ENCODE peak calls at places on chromosomes 2 and 18, in six cellular contexts. V is keratinocyte, J is vagina, W is body of pancreas, R is fibroblast of lung, B is stomach. Y is an unnamed sample.
A peak's percentile ranks its signal among the peaks of the same experiment; 100 is the strongest.

GRCh38 chr2:79910643-79911042 is 393.9 kb downstream of the LRRTM1 start:
- DNase-seq in R (no peak), W (no peak), B (no peak), J (no peak), V (no peak), Y (no peak)

GRCh38 chr18:8175486-8176061 is 433.7 kb upstream of the RAB12 start:
- DNase-seq in V (no peak), J (no peak), W (no peak), R (no peak), B (no peak), Y (no peak)

GRCh38 chr2:163607630-163608029 is 128.2 kb downstream of the FIGN start:
- DNase-seq in B (no peak), V (no peak), J (no peak), R (no peak), W (no peak), Y (no peak)

GRCh38 chr2:162164802-162165201 is 12.8 kb upstream of the GCG start:
- DNase-seq in B (no peak), R (peak; percentile 32), V (no peak), J (no peak), W (no peak), Y (no peak)

GRCh38 chr18:532632-533031 is 32.1 kb upstream of the COLEC12 start:
- DNase-seq in R (no peak), W (no peak), J (no peak), V (no peak), B (no peak), Y (no peak)

GRCh38 chr2:164967781-164968228 is 12.5 kb upstream of the SLC38A11 start:
- DNase-seq in J (no peak), B (no peak), V (peak; percentile 81), W (no peak), R (peak; percentile 63), Y (peak; percentile 86)

GRCh38 chr2:241036964-241037421 is 38.6 kb downstream of the SNED1 start:
- DNase-seq in V (no peak), J (peak; percentile 89), W (no peak), R (no peak), B (no peak), Y (no peak)

GRCh38 chr2:47243596-47244323 is 88.7 kb upstream of the STPG4 start:
- DNase-seq in B (no peak), R (no peak), V (no peak), J (no peak), W (no peak), Y (no peak)

GRCh38 chr2:191244350-191244749 is 854 bp upstream of the MYO1B start:
- DNase-seq in V (no peak), R (no peak), B (no peak), W (no peak), J (no peak), Y (no peak)

GRCh38 chr18:34543356-34543755 is 166.7 kb upstream of the DTNA start:
- DNase-seq in V (no peak), W (peak; percentile 26), J (no peak), B (no peak), R (no peak), Y (no peak)

GRCh38 chr2:127784965-127785518 is 25.9 kb downstream of the WDR33 start:
- DNase-seq in V (no peak), R (no peak), W (no peak), B (no peak), J (no peak), Y (no peak)

GRCh38 chr2:224984641-224985040 is 57.6 kb downstream of the DOCK10 start:
- DNase-seq in W (no peak), R (no peak), B (no peak), V (no peak), J (no peak), Y (no peak)

GRCh38 chr2:224983719-224984388 is 58.4 kb downstream of the DOCK10 start:
- DNase-seq in R (peak; percentile 67), V (no peak), B (no peak), W (no peak), J (no peak), Y (peak; percentile 34)

GRCh38 chr2:224982910-224983688 is 59.2 kb downstream of the DOCK10 start:
- DNase-seq in B (peak; percentile 31), J (no peak), W (no peak), V (no peak), R (peak; percentile 89), Y (peak; percentile 51)

GRCh38 chr2:224986479-224986878 is 55.8 kb downstream of the DOCK10 start:
- DNase-seq in R (no peak), V (no peak), W (no peak), J (no peak), B (no peak), Y (no peak)

GRCh38 chr2:224982226-224982625 is 60.0 kb downstream of the DOCK10 start:
- DNase-seq in R (peak; percentile 66), J (no peak), B (no peak), W (no peak), V (no peak), Y (no peak)
- H3K4me3 ChIP-seq in R (peak overlapping the region; percentile 66), J (peak overlapping the region; percentile 30), B (peak overlapping the region; percentile 14), W (no peak overlapping the region), V (no peak overlapping the region), Y (no peak overlapping the region)

GRCh38 chr2:20216130-20217025 is 8.6 kb downstream of the SDC1 start:
- DNase-seq in W (no peak), B (no peak), J (no peak), V (no peak), R (no peak), Y (no peak)

GRCh38 chr2:20218331-20219320 is 6.3 kb downstream of the SDC1 start:
- DNase-seq in B (no peak), R (no peak), W (no peak), V (no peak), J (no peak), Y (no peak)

GRCh38 chr2:20215183-20216040 is 9.5 kb downstream of the SDC1 start:
- DNase-seq in B (peak; percentile 45), W (no peak), R (no peak), V (no peak), J (no peak), Y (no peak)

GRCh38 chr2:20219763-20220380 is 5.1 kb downstream of the SDC1 start:
- DNase-seq in R (no peak), W (no peak), B (no peak), V (no peak), J (no peak), Y (no peak)

GRCh38 chr2:20217041-20217970 is 7.6 kb downstream of the SDC1 start:
- DNase-seq in J (no peak), W (no peak), B (peak; percentile 54), V (no peak), R (no peak), Y (no peak)
- H3K4me3 ChIP-seq in J (no peak overlapping the region), W (no peak overlapping the region), B (no peak overlapping the region), V (peak overlapping the region; percentile 37), R (no peak overlapping the region), Y (no peak overlapping the region)

GRCh38 chr18:21484851-21485636 is 115.5 kb downstream of the ESCO1 start:
- DNase-seq in B (no peak), J (no peak), V (no peak), R (peak; percentile 32), W (no peak), Y (no peak)
- H3K4me3 ChIP-seq in B (no peak overlapping the region), J (no peak overlapping the region), V (no peak overlapping the region), R (no peak overlapping the region), W (no peak overlapping the region), Y (no peak overlapping the region)

GRCh38 chr2:214128040-214128439 is 282.8 kb upstream of the VWC2L start:
- DNase-seq in J (no peak), W (no peak), V (no peak), R (no peak), B (no peak), Y (no peak)

GRCh38 chr2:214126135-214126534 is 284.7 kb upstream of the VWC2L start:
- DNase-seq in B (no peak), R (peak; percentile 15), J (no peak), V (no peak), W (no peak), Y (no peak)

GRCh38 chr2:214130115-214130514 is 280.7 kb upstream of the VWC2L start:
- DNase-seq in R (no peak), V (no peak), W (no peak), B (no peak), J (no peak), Y (no peak)

GRCh38 chr2:214127178-214127970 is 283.5 kb upstream of the VWC2L start:
- DNase-seq in R (peak; percentile 62), B (no peak), V (no peak), W (no peak), J (no peak), Y (peak; percentile 49)
- H3K4me3 ChIP-seq in R (no peak overlapping the region), B (no peak overlapping the region), V (no peak overlapping the region), W (no peak overlapping the region), J (no peak overlapping the region), Y (no peak overlapping the region)

DNA sequence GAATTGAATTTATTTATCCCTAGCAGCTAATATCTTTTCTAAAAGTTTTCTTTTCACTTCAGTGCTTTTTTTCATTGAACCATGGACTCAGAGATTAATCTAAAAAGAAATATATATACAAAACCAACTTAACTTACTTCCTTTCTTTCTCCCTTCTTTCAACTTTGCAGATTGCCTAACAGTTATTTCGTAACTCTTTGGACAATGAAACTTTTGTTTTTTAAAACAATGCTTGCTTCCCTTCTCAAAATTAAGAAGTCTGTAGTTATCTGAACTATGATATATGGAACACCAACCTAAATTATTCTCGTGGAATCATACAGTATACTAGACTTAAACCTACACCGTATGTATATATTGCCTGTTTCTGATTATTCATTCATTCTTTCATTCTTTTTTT is 62.9 kb downstream of the MIB1 start:
- DNase-seq in V (no peak), R (peak; percentile 55), B (no peak), W (no peak), J (no peak), Y (no peak)
- H3K4me3 ChIP-seq in V (no peak overlapping the region), R (no peak overlapping the region), B (no peak overlapping the region), W (no peak overlapping the region), J (no peak overlapping the region), Y (no peak overlapping the region)

GRCh38 chr2:23532311-23533013 is 147.5 kb downstream of the KLHL29 start:
- DNase-seq in W (no peak), R (no peak), B (no peak), V (no peak), J (no peak), Y (no peak)

GRCh38 chr2:23533014-23533730 is 148.2 kb downstream of the KLHL29 start:
- DNase-seq in V (no peak), B (no peak), J (no peak), R (no peak), W (no peak), Y (no peak)

GRCh38 chr2:23530909-23531276 is 145.9 kb downstream of the KLHL29 start:
- DNase-seq in V (no peak), W (no peak), R (no peak), J (no peak), B (no peak), Y (no peak)

GRCh38 chr2:23531280-23531679 is 146.3 kb downstream of the KLHL29 start:
- DNase-seq in R (no peak), B (no peak), V (no peak), J (no peak), W (no peak), Y (no peak)

GRCh38 chr2:23531881-23532280 is 146.9 kb downstream of the KLHL29 start:
- DNase-seq in B (no peak), J (no peak), W (no peak), R (no peak), V (no peak), Y (no peak)
- H3K4me3 ChIP-seq in B (no peak overlapping the region), J (no peak overlapping the region), W (no peak overlapping the region), R (no peak overlapping the region), V (peak overlapping the region; percentile 50), Y (no peak overlapping the region)

GRCh38 chr2:16663121-16663905 is 2.3 kb downstream of the CYRIA start:
- DNase-seq in R (no peak), V (no peak), B (no peak), W (no peak), J (no peak), Y (no peak)
- H3K4me3 ChIP-seq in R (no peak overlapping the region), V (no peak overlapping the region), B (peak overlapping the region; percentile 80), W (no peak overlapping the region), J (peak overlapping the region; percentile 73), Y (peak overlapping the region; percentile 78)